ENCODE peak calls at places on chromosomes 12 and 14, in six cellular contexts. L is PC-3, R is ovary, H is cardiac muscle cell, M is A549, K is tibial artery. X is an unnamed sample.

GRCh38 chr12:90520002-90520734 is 434.8 kb downstream of the CCER1 start:
- DNase-seq in L (no peak), R (no peak), H (no peak), M (no peak), K (no peak), X (no peak)

GRCh38 chr14:87254331-87254730 is 738.7 kb downstream of the GALC start:
- DNase-seq in L (no peak), R (no peak), H (no peak), M (no peak), K (no peak), X (no peak)

GRCh38 chr14:98379829-98380228 is 892.2 kb downstream of the BCL11B start:
- DNase-seq in L (no peak), R (no peak), H (no peak), M (no peak), K (no peak), X (no peak)

GRCh38 chr12:111728795-111729194 is 37.9 kb upstream of the ALDH2 start:
- DNase-seq in L (no peak), R (no peak), H (no peak), M (no peak), K (no peak), X (no peak)

GRCh38 chr12:29599397-29599796 is 101.9 kb upstream of the OVCH1 start:
- DNase-seq in L (no peak), R (peak), H (peak), M (no peak), K (no peak), X (no peak)

GRCh38 chr12:65335021-65335714 is 56.7 kb downstream of the MSRB3 start:
- DNase-seq in L (peak), R (peak), H (peak), M (peak), K (no peak), X (no peak)

GRCh38 chr12:128069359-128069997 is 197.5 kb upstream of the TMEM132C start:
- DNase-seq in L (peak), R (no peak), H (peak), M (peak), K (no peak), X (no peak)

GRCh38 chr14:76086636-76087035 is 65.1 kb upstream of the GPATCH2L start:
- DNase-seq in L (no peak), R (no peak), H (no peak), M (no peak), K (no peak), X (no peak)

GRCh38 chr12:13205809-13206559 is 9.5 kb downstream of the EMP1 start:
- DNase-seq in L (peak), R (no peak), H (peak), M (peak), K (no peak), X (no peak)

GRCh38 chr12:124727244-124727673 is 136.4 kb downstream of the SCARB1 start:
- DNase-seq in L (peak), R (peak), H (no peak), M (no peak), K (peak), X (no peak)

GRCh38 chr12:7542813-7543212 is 39.2 kb upstream of the CD163 start:
- DNase-seq in L (no peak), R (no peak), H (peak), M (no peak), K (no peak), X (no peak)

GRCh38 chr12:11814362-11814761 is 164.9 kb downstream of the ETV6 start:
- DNase-seq in L (peak), R (no peak), H (peak), M (no peak), K (no peak), X (peak)

GRCh38 chr12:113889806-113890581 is 76.1 kb downstream of the RBM19 start:
- DNase-seq in L (no peak), R (no peak), H (no peak), M (no peak), K (no peak), X (peak)

GRCh38 chr12:1367731-1368285 is 226.6 kb downstream of the FBXL14 start:
- DNase-seq in L (no peak), R (no peak), H (peak), M (no peak), K (no peak), X (no peak)

GRCh38 chr12:111570090-111570961 is 28.8 kb downstream of the ATXN2 start:
- DNase-seq in L (peak), R (no peak), H (peak), M (peak), K (no peak), X (no peak)

GRCh38 chr12:32502693-32503510 is 103.5 kb downstream of the FGD4 start:
- DNase-seq in L (no peak), R (peak), H (peak), M (no peak), K (no peak), X (no peak)

GRCh38 chr12:32505067-32505466 is 105.7 kb downstream of the FGD4 start:
- DNase-seq in L (no peak), R (no peak), H (no peak), M (no peak), K (no peak), X (no peak)

GRCh38 chr12:32507559-32508276 is 108.4 kb downstream of the FGD4 start:
- DNase-seq in L (no peak), R (no peak), H (no peak), M (no peak), K (no peak), X (no peak)

GRCh38 chr12:32504626-32505025 is 105.3 kb downstream of the FGD4 start:
- DNase-seq in L (no peak), R (no peak), H (no peak), M (no peak), K (no peak), X (no peak)

GRCh38 chr12:32505546-32505945 is 106.2 kb downstream of the FGD4 start:
- DNase-seq in L (no peak), R (no peak), H (no peak), M (no peak), K (no peak), X (no peak)
- H3K27ac ChIP-seq in L (no peak), R (no peak), H (no peak), M (no peak), K (no peak), X (no peak)

DNA sequence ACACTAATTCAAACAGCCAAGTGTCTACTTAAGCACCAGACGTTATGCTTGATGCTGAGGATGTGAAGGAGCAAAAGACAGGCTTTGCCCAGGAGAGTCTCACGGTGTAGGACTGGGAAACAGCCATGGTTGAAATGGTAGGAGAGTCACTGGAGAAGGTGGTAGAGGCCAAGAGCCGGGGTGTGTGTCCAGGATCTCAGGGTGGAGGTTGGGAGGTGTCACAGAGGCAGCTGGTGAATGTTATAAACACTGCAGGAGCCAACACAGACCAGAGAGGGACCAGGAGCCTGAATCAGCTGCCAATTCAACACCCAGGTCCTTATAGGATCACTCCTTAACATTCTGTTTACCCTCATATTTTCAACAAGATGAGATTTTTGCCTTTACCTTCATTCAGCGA is 7.5 kb downstream of the NID2 start:
- DNase-seq in L (no peak), R (no peak), H (peak), M (no peak), K (no peak), X (no peak)
- H3K27ac ChIP-seq in L (no peak), R (peak), H (peak), M (no peak), K (peak), X (no peak)

GRCh38 chr12:75554556-75554880 is 43.1 kb upstream of the KRR1 start:
- DNase-seq in L (no peak), R (no peak), H (peak), M (no peak), K (no peak), X (no peak)
- H3K27ac ChIP-seq in L (no peak), R (no peak), H (peak), M (peak), K (no peak), X (no peak)

GRCh38 chr12:5138256-5138655 is 94.6 kb downstream of the KCNA5 start:
- DNase-seq in L (no peak), R (no peak), H (no peak), M (no peak), K (no peak), X (no peak)
- H3K27ac ChIP-seq in L (no peak), R (no peak), H (no peak), M (no peak), K (peak), X (no peak)

DNA sequence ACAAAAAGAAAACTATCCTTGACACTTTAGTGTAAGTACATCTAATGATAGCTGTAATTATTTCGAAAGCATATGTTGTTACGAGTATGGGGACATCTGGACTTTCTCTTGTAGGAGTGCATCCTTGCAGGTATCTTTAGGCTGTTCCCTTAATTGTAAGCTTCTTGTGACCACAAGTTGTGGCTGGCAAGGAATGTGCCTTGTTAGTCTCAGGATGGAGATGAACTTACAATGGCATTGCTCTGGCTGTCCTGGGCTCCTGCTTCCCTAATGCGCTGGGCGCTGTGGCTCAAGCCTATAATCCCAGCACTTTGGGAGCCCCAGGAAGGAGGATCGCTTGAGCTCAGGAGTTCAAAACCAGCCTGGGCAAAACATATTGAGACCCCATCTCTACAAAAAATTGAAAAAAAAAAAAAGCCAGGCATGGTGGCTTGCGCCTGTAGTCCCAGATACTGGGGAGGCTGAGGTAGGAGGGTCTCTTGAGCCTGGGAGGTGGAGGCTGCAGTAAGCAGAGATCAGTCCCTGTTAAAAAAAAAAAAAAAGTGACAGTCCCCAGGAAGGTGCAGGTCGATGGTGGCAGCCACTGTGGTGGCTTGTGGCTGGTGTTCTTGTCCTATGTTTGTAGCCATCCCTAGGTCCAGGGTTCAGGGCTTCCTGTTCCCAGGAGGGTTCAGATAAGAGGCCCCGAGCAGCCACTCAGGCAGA is 23.7 kb upstream of the PPP1R13B start:
- DNase-seq in L (no peak), R (no peak), H (no peak), M (no peak), K (no peak), X (no peak)
- H3K27ac ChIP-seq in L (no peak), R (no peak), H (no peak), M (peak), K (no peak), X (no peak)

GRCh38 chr12:66960704-66961690 is 282.1 kb upstream of the GRIP1 start:
- DNase-seq in L (peak), R (no peak), H (no peak), M (no peak), K (no peak), X (no peak)
- H3K27ac ChIP-seq in L (peak), R (no peak), H (no peak), M (no peak), K (no peak), X (no peak)